ENCODE peak calls at places on chromosomes 12 and 14, in seven cellular contexts. H is epithelial cell of proximal tubule, B is bronchial epithelial cell, J is MG63, V is uterus, Z is mucosa of descending colon, Y is AG10803. P is an unnamed sample.
A peak's percentile ranks its signal among the peaks of the same experiment; 100 is the strongest.

GRCh38 chr14:64758711-64759554 is 54.7 kb downstream of the PLEKHG3 start:
- DNase-seq in H (no peak), B (peak; percentile 88), J (peak; percentile 78), V (peak; percentile 83), Z (peak; percentile 42), Y (peak; percentile 94), P (peak; percentile 58)

GRCh38 chr12:107337354-107338095 is 244.2 kb upstream of the CRY1 start:
- DNase-seq in H (no peak), B (peak; percentile 97), J (peak; percentile 56), V (no peak), Z (no peak), Y (no peak), P (no peak)

GRCh38 chr14:56189306-56189705 is 71.1 kb downstream of the PELI2 start:
- DNase-seq in H (peak; percentile 84), B (peak; percentile 99), J (no peak), V (peak; percentile 84), Z (no peak), Y (peak; percentile 79), P (no peak)

GRCh38 chr12:9960613-9961012 is 10.6 kb upstream of the CLEC12A start:
- DNase-seq in H (no peak), B (no peak), J (no peak), V (no peak), Z (no peak), Y (no peak), P (no peak)

GRCh38 chr12:128606040-128606439 is 217.7 kb downstream of the SLC15A4 start:
- DNase-seq in H (no peak), B (no peak), J (peak; percentile 38), V (no peak), Z (no peak), Y (no peak), P (peak; percentile 41)

GRCh38 chr12:47767197-47767724 is 5.8 kb upstream of the SLC48A1 start:
- DNase-seq in H (no peak), B (peak; percentile 57), J (no peak), V (no peak), Z (peak; percentile 83), Y (peak; percentile 43), P (peak; percentile 75)

GRCh38 chr14:90545966-90546751 is 149.3 kb downstream of the CALM1 start:
- DNase-seq in H (no peak), B (no peak), J (peak; percentile 84), V (no peak), Z (no peak), Y (peak; percentile 19), P (peak; percentile 83)

GRCh38 chr12:125203145-125203765 is 138.0 kb downstream of the AACS start:
- DNase-seq in H (no peak), B (peak; percentile 30), J (no peak), V (no peak), Z (no peak), Y (no peak), P (peak; percentile 28)

GRCh38 chr12:99097170-99097569 is 452.1 kb downstream of the APAF1 start:
- DNase-seq in H (no peak), B (no peak), J (no peak), V (no peak), Z (no peak), Y (no peak), P (no peak)

GRCh38 chr12:81758421-81759214 is 532 bp downstream of the PPFIA2 start:
- DNase-seq in H (no peak), B (no peak), J (peak; percentile 28), V (no peak), Z (peak; percentile 31), Y (peak; percentile 10), P (peak; percentile 63)

GRCh38 chr12:49671051-49671765 is 36.0 kb downstream of the FMNL3 start:
- DNase-seq in H (no peak), B (peak; percentile 8), J (no peak), V (no peak), Z (no peak), Y (no peak), P (no peak)

GRCh38 chr12:11555743-11556625 is 93.5 kb upstream of the ETV6 start:
- DNase-seq in H (no peak), B (no peak), J (no peak), V (no peak), Z (no peak), Y (no peak), P (no peak)

GRCh38 chr14:104282332-104283196 is 144.2 kb downstream of the KIF26A start:
- DNase-seq in H (no peak), B (no peak), J (no peak), V (peak; percentile 10), Z (peak; percentile 75), Y (no peak), P (no peak)

GRCh38 chr12:119578112-119578511 is 15.5 kb upstream of the TMEM233 start:
- DNase-seq in H (no peak), B (peak; percentile 52), J (peak; percentile 67), V (no peak), Z (no peak), Y (peak; percentile 7), P (no peak)

GRCh38 chr12:47591387-47591786 is 114.4 kb downstream of the RPAP3 start:
- DNase-seq in H (no peak), B (no peak), J (no peak), V (no peak), Z (no peak), Y (peak; percentile 56), P (no peak)

GRCh38 chr12:130007771-130008170 is 103.9 kb upstream of the TMEM132D start:
- DNase-seq in H (no peak), B (no peak), J (no peak), V (no peak), Z (no peak), Y (no peak), P (no peak)

GRCh38 chr14:61749264-61749663 is 13.0 kb upstream of the SNAPC1 start:
- DNase-seq in H (no peak), B (peak; percentile 59), J (no peak), V (no peak), Z (no peak), Y (peak; percentile 49), P (no peak)

GRCh38 chr14:61751475-61751989 is 10.7 kb upstream of the SNAPC1 start:
- DNase-seq in H (no peak), B (no peak), J (no peak), V (no peak), Z (no peak), Y (no peak), P (no peak)

GRCh38 chr14:61750708-61751474 is 11.3 kb upstream of the SNAPC1 start:
- DNase-seq in H (no peak), B (peak; percentile 88), J (peak; percentile 86), V (peak; percentile 73), Z (peak; percentile 94), Y (peak; percentile 85), P (no peak)

GRCh38 chr14:61747342-61747741 is 14.9 kb upstream of the SNAPC1 start:
- DNase-seq in H (no peak), B (no peak), J (no peak), V (no peak), Z (no peak), Y (no peak), P (no peak)

GRCh38 chr14:61749867-61750266 is 12.4 kb upstream of the SNAPC1 start:
- DNase-seq in H (no peak), B (peak; percentile 64), J (no peak), V (no peak), Z (no peak), Y (no peak), P (no peak)
- H3K4me3 ChIP-seq in H (peak overlapping the region; percentile 19), B (peak overlapping the region; percentile 51), J (peak overlapping the region; percentile 49), V (no peak overlapping the region), Z (no peak overlapping the region), Y (peak overlapping the region; percentile 52), P (no peak overlapping the region)

GRCh38 chr14:58828298-58828697 is 190.5 kb downstream of the DACT1 start:
- DNase-seq in H (no peak), B (no peak), J (no peak), V (no peak), Z (no peak), Y (no peak), P (no peak)
- H3K4me3 ChIP-seq in H (no peak overlapping the region), B (no peak overlapping the region), J (no peak overlapping the region), V (no peak overlapping the region), Z (no peak overlapping the region), Y (no peak overlapping the region), P (no peak overlapping the region)

DNA sequence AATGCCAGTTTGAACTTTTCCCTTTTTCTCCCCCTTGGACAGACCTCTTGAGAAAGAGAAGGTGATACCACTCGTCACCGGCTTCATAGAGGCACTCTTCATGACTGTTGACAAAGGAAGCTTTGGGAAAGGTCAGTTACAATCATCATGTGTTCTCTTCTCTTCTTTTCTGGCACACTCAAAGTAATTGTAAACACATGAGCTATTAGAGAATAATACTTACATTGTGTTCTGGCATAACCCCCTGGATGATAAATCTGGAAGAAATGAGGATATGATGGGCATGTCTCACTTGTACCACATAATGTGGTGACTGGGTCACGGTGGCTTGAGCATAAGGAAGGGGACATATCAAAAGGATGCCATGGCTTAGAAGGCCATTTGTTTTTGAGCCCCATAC is 20.0 kb downstream of the UTP20 start:
- DNase-seq in H (no peak), B (no peak), J (no peak), V (no peak), Z (no peak), Y (no peak), P (no peak)
- H3K4me3 ChIP-seq in H (no peak overlapping the region), B (no peak overlapping the region), J (no peak overlapping the region), V (no peak overlapping the region), Z (no peak overlapping the region), Y (no peak overlapping the region), P (no peak overlapping the region)

GRCh38 chr12:54010053-54010971 is 1.5 kb downstream of the HOXC8 start:
- DNase-seq in H (no peak), B (no peak), J (no peak), V (no peak), Z (no peak), Y (no peak), P (no peak)

GRCh38 chr12:54009171-54010052 is 627 bp downstream of the HOXC8 start:
- DNase-seq in H (no peak), B (no peak), J (peak; percentile 44), V (no peak), Z (no peak), Y (no peak), P (no peak)

GRCh38 chr12:54010972-54011664 is 2.3 kb downstream of the HOXC8 start:
- DNase-seq in H (no peak), B (no peak), J (no peak), V (no peak), Z (no peak), Y (no peak), P (no peak)

GRCh38 chr12:54012631-54013398 is 4.0 kb downstream of the HOXC8 start:
- DNase-seq in H (no peak), B (no peak), J (no peak), V (no peak), Z (no peak), Y (no peak), P (no peak)

DNA sequence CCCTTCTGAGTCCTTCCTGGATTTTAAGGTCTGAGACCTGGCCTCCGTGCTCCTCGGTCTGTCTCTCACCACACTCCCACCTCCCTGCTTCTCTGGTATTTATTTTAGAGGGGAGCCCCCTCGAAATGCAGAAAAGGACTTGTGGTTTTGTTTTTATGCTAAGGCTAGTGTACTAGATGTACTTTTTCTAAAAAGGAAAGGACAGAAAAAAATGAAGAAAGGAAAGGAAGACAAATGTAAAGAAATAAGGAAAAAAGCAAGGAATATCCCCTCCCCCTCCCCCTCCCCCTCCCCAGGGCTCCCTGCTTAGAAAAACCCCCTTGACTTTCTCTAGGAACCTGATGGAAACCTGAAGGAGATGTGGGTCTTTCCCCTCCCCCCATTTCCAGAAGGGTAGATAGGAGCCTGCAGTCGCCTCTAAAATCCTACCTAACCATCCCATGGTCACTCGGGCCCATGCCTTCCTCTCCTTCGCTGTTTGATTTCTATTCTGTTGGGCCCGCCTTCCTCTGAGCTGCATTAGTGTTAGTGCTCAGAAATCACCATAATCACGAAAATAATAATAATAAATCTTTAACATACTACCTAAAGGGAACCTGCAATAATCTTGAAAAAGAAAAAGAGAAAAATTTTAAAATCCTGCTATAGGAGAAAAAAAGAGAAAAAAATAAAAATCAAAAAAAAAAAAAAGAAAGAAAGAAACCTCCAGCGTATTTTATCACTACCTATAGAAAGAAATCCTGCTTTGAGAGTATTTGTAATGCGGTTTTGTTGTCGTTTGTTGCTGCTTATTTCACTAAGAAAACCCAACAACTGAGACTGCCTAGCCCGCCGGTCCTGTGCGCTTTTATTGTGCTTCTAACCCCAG is 3.1 kb downstream of the HOXC8 start:
- DNase-seq in H (no peak), B (no peak), J (no peak), V (no peak), Z (no peak), Y (no peak), P (no peak)
- H3K4me3 ChIP-seq in H (peak overlapping the region; percentile 61), B (no peak overlapping the region), J (peak overlapping the region; percentile 58), V (no peak overlapping the region), Z (no peak overlapping the region), Y (peak overlapping the region; percentile 98), P (no peak overlapping the region)